ENCODE peak calls at places on chromosomes 7 and 10, in nine cellular contexts. J is PC-3, M is PC-9, W is IMR-90, O is progenitor cell of endocrine pancreas, D is GM06990, X is NB4, L is breast epithelium, Q is transverse colon. V is an unnamed sample.

GRCh38 chr10:14247650-14248258 is 83.0 kb downstream of the FRMD4A start:
- DNase-seq in J (no peak), M (no peak), W (no peak), O (no peak), D (no peak), X (no peak), L (no peak), Q (no peak), V (no peak)

GRCh38 chr10:47266602-47267001 is 33.4 kb upstream of the GDF10 start:
- DNase-seq in J (no peak), M (no peak), W (no peak), O (no peak), D (no peak), X (no peak), L (peak), Q (peak), V (no peak)

GRCh38 chr10:115082521-115082920 is 10.6 kb upstream of the ATRNL1 start:
- DNase-seq in J (no peak), M (no peak), W (no peak), O (no peak), D (no peak), X (no peak), L (no peak), Q (no peak), V (peak)

GRCh38 chr10:61992059-61992460 is 90.6 kb downstream of the ARID5B start:
- DNase-seq in J (no peak), M (no peak), W (peak), O (no peak), D (no peak), X (no peak), L (no peak), Q (no peak), V (peak)

GRCh38 chr7:76236226-76236625 is 34.5 kb downstream of the SRRM3 start:
- DNase-seq in J (no peak), M (no peak), W (no peak), O (no peak), D (no peak), X (no peak), L (no peak), Q (no peak), V (no peak)

GRCh38 chr7:92973964-92974363 is 137.6 kb upstream of the CDK6 start:
- DNase-seq in J (peak), M (no peak), W (peak), O (no peak), D (no peak), X (no peak), L (no peak), Q (no peak), V (peak)

GRCh38 chr10:110456046-110456445 is 41.7 kb upstream of the DUSP5 start:
- DNase-seq in J (peak), M (peak), W (no peak), O (no peak), D (no peak), X (peak), L (no peak), Q (peak), V (peak)

GRCh38 chr10:133135116-133135465 is 24.9 kb upstream of the KNDC1 start:
- DNase-seq in J (no peak), M (no peak), W (no peak), O (no peak), D (no peak), X (no peak), L (no peak), Q (no peak), V (no peak)

GRCh38 chr10:42431095-42431494 is 207.3 kb downstream of the ZNF33B start:
- DNase-seq in J (no peak), M (no peak), W (no peak), O (no peak), D (no peak), X (peak), L (no peak), Q (no peak), V (no peak)

GRCh38 chr10:42422911-42423310 is 215.5 kb downstream of the ZNF33B start:
- DNase-seq in J (no peak), M (no peak), W (no peak), O (no peak), D (no peak), X (no peak), L (no peak), Q (no peak), V (no peak)

DNA sequence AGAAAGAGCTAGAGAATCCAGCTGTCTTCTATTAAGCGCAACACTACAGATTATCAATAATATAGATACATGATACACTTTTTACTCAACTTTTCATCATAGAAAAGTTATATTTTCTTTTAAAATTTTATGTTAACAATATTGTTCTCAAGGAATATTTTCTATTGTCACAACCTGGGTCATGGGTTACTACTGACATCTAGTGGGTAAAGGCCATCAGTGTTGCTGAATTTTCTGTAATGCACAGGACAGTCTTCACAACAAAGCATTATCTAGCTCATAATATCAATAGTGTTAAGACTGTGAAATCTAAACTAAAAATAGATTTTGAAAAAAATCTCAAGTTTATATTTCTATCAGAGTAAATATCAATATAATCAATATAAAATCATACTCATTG is 209.8 kb downstream of the ZNF33B start:
- DNase-seq in J (peak), M (no peak), W (no peak), O (no peak), D (no peak), X (peak), L (no peak), Q (no peak), V (peak)
- TF ChIP-seq CTCF in J (peak), M (peak), W (peak), O (no peak), D (peak), X (peak), L (no peak), Q (no peak), V (peak)

DNA sequence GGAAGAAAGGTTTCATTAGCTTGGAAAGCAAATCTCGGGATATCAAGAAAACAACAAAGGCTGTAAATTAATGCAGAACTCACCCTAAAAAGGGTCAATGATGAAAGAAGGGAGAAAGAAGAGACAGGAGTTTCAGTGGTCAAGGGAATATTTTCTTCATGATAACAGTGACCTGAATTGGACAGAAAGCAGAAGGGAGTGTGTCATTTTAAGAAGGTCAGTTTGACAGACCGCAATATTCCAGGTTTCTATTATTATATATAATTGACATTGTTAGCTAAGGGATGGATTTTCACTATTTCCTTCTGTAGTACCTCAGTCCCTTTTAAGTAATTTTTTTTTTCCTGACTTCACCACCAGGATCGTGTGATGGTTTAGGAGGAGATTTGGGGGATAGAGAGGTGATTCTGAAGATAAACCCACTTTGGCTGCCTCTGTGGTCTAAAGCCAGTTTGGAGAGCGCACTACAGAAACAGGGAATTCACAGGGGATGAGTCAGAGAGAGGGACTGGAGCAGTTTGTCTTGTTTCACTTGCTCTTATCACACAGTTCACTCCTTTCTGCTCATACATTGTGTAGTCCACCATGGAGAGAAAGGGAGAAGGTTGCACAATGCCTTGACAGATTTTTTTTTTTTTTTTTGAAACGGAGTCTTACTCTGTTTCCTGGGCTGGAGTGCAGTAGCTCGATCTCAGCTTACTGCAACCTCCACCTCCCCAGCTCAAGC is 417.9 kb downstream of the AUTS2 start:
- DNase-seq in J (no peak), M (peak), W (peak), O (no peak), D (no peak), X (peak), L (no peak), Q (no peak), V (no peak)
- TF ChIP-seq CTCF in J (no peak), M (no peak), W (no peak), O (no peak), D (no peak), X (no peak), L (no peak), Q (no peak), V (no peak)

GRCh38 chr7:95389516-95389915 is 6.7 kb downstream of the PON3 start:
- DNase-seq in J (no peak), M (no peak), W (no peak), O (no peak), D (no peak), X (no peak), L (no peak), Q (no peak), V (no peak)
- TF ChIP-seq CTCF in J (no peak), M (no peak), W (no peak), O (no peak), D (no peak), X (no peak), L (no peak), Q (no peak), V (no peak)

GRCh38 chr10:35409808-35410207 is 73.5 kb downstream of the CCNY start:
- DNase-seq in J (no peak), M (no peak), W (no peak), O (no peak), D (no peak), X (no peak), L (no peak), Q (no peak), V (no peak)
- TF ChIP-seq CTCF in J (no peak), M (no peak), W (no peak), O (no peak), D (no peak), X (no peak), L (no peak), Q (no peak), V (no peak)

DNA sequence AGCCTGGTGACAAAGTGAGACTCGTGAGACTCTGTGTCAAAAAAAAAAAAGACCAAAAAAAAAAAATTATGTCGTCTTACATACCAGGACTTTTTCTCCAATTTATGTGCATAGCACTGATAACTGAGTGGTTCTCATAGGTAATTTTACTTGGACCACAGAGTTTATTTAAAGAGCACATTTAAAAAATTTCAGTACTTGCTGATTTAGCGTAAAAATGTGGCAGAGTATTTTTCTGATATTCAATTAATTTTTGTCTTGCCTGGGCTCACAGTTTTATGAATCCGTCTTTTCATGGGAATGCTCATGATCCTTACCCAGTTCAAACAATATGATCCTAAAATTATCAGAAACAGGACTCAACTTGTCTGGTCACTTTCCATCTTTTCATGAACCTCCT is 151.0 kb upstream of the ZNF92 start:
- DNase-seq in J (no peak), M (no peak), W (no peak), O (no peak), D (no peak), X (no peak), L (no peak), Q (no peak), V (no peak)
- TF ChIP-seq CTCF in J (no peak), M (no peak), W (no peak), O (no peak), D (no peak), X (no peak), L (no peak), Q (no peak), V (no peak)

GRCh38 chr7:128352138-128352537 is 8.4 kb upstream of the RBM28 start:
- DNase-seq in J (no peak), M (no peak), W (peak), O (peak), D (no peak), X (no peak), L (no peak), Q (peak), V (no peak)
- TF ChIP-seq CTCF in J (no peak), M (no peak), W (peak), O (peak), D (no peak), X (peak), L (no peak), Q (no peak), V (no peak)

DNA sequence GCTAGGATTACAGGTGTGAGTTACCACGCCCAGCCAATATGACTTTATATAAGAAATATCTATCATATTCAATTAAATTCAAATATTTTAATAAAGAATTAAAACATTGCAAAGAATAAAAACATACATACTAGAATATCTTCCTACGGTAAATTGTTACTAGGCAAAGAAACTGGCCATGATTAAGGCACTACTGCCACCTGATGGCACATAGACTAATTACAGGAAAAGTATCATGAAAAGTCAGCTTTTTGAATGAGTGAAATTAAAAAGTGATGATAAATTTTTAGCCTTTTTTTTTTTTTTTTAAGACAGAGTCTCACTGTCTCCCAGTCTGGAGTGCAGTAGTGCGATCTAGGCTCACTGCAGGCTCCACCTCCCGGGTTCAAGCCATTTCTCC is 30.9 kb downstream of the MRPS33 start:
- DNase-seq in J (peak), M (no peak), W (peak), O (no peak), D (no peak), X (peak), L (no peak), Q (no peak), V (peak)
- TF ChIP-seq CTCF in J (peak), M (peak), W (peak), O (peak), D (peak), X (peak), L (no peak), Q (peak), V (peak)

DNA sequence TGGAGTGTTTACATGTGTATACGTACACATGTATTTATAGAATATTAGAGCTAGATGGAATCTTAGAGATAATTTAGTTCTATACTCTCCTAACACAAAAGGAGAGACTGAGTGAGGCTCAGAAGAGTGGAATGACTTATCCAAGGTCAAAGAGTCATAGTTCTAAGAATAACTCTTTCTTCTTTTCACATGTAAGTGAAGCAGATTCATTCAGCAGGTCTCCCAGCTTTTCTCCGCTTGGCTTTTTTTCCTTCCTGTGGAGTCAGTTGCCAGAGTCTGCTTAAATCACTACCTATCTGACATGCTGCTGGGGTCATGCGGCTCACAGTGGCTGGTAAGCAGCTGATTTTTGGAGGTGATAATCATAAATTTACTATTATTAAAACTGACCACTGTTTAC is 432.1 kb downstream of the PLXDC2 start:
- DNase-seq in J (no peak), M (no peak), W (no peak), O (no peak), D (no peak), X (no peak), L (no peak), Q (no peak), V (no peak)
- TF ChIP-seq CTCF in J (no peak), M (no peak), W (no peak), O (no peak), D (no peak), X (no peak), L (no peak), Q (no peak), V (no peak)

GRCh38 chr7:37234928-37235327 is 213.7 kb downstream of the ELMO1 start:
- DNase-seq in J (peak), M (no peak), W (no peak), O (no peak), D (no peak), X (peak), L (no peak), Q (no peak), V (peak)
- TF ChIP-seq CTCF in J (peak), M (peak), W (peak), O (peak), D (peak), X (peak), L (peak), Q (peak), V (peak)